ENCODE peak calls at places on chromosomes 4 and X, in five cellular contexts. N, R, A, H and W are unnamed samples.

GRCh38 chr4:144350706-144351105 is 210.2 kb upstream of the GYPA start:
- DNase-seq in N (no peak), A (no peak), H (no peak), R (peak), W (no peak)

GRCh38 chrX:44343412-44343942 is at the start of gene EFHC2:
- DNase-seq in N (peak), A (peak), R (peak), H (no peak), W (no peak)

GRCh38 chrX:2692221-2693122 is 1.4 kb downstream of the CD99 start:
- DNase-seq in R (peak), N (peak), A (no peak), H (peak), W (no peak)

GRCh38 chr4:107279729-107280128 is 243.6 kb upstream of the DKK2 start:
- DNase-seq in A (no peak), H (no peak), R (peak), N (no peak), W (peak)

GRCh38 chr4:139978692-139979091 is 175.3 kb downstream of the MAML3 start:
- DNase-seq in N (no peak), A (no peak), H (no peak), R (no peak), W (no peak)

GRCh38 chr4:95729596-95729995 is 110.3 kb upstream of the PDHA2 start:
- DNase-seq in A (no peak), H (no peak), R (no peak), N (no peak), W (no peak)

GRCh38 chr4:187396106-187396505 is 599.5 kb upstream of the ZFP42 start:
- DNase-seq in R (no peak), H (no peak), N (no peak), A (no peak), W (no peak)

GRCh38 chr4:55125087-55125721 is at the start of gene KDR:
- DNase-seq in A (peak), N (peak), H (no peak), R (peak), W (peak)

GRCh38 chrX:54494970-54495813 is 842 bp downstream of the FGD1 start:
- DNase-seq in N (peak), A (no peak), R (peak), H (no peak), W (peak)

GRCh38 chr4:109930469-109930868 is 17.8 kb downstream of the EGF start:
- DNase-seq in A (no peak), H (no peak), R (no peak), N (no peak), W (no peak)

GRCh38 chrX:54423161-54423888 is 16.9 kb upstream of the TSR2 start:
- DNase-seq in A (no peak), H (no peak), R (no peak), N (no peak), W (no peak)

GRCh38 chrX:101078716-101079115 is at the start of gene TMEM35A:
- DNase-seq in N (peak), H (no peak), R (peak), A (no peak), W (no peak)

GRCh38 chrX:31323658-31324057 is 251.8 kb upstream of the FTHL17 start:
- DNase-seq in H (no peak), A (no peak), N (no peak), R (no peak), W (no peak)

GRCh38 chrX:56216332-56216731 is 15.8 kb upstream of the KLF8 start:
- DNase-seq in A (no peak), H (no peak), N (no peak), R (no peak), W (no peak)

GRCh38 chrX:133985164-133986007 is at the start of gene GPC3:
- DNase-seq in R (peak), A (no peak), N (peak), H (no peak), W (peak)

GRCh38 chr4:7042697-7043464 is at the start of gene TADA2B:
- DNase-seq in N (peak), H (peak), A (peak), R (peak), W (peak)
- TF ChIP-seq CTCF in N (no peak), H (peak), A (no peak), R (no peak), W (peak)

GRCh38 chr4:25843340-25844097 is 19.3 kb downstream of the SEL1L3 start:
- DNase-seq in A (no peak), R (no peak), N (no peak), H (peak), W (no peak)
- H3K27ac ChIP-seq in A (no peak), R (no peak), N (no peak), H (no peak), W (no peak)

GRCh38 chrX:121254336-121254735 is 206.9 kb downstream of the GLUD2 start:
- DNase-seq in N (no peak), H (no peak), A (no peak), R (no peak), W (no peak)
- TF ChIP-seq CTCF in N (no peak), H (no peak), A (no peak), R (no peak), W (no peak)

GRCh38 chr4:7995866-7996265 is 56.2 kb upstream of the AFAP1 start:
- DNase-seq in H (no peak), N (no peak), A (no peak), R (no peak), W (no peak)

GRCh38 chr4:7993671-7994070 is 54.0 kb upstream of the AFAP1 start:
- DNase-seq in A (no peak), H (no peak), R (no peak), N (no peak), W (no peak)

GRCh38 chr4:7995135-7995534 is 55.5 kb upstream of the AFAP1 start:
- DNase-seq in R (no peak), A (no peak), H (no peak), N (no peak), W (no peak)

GRCh38 chr4:7989654-7990053 is 50.0 kb upstream of the AFAP1 start:
- DNase-seq in A (no peak), R (no peak), H (no peak), N (no peak), W (no peak)

GRCh38 chr4:7992846-7993245 is 53.2 kb upstream of the AFAP1 start:
- DNase-seq in R (no peak), A (no peak), N (no peak), H (no peak), W (no peak)
- H3K27ac ChIP-seq in R (no peak), A (no peak), N (no peak), H (no peak), W (no peak)